ENCODE peak calls at places on chromosomes 16 and 17, in eight cellular contexts. R is ovary, X is left ventricle myocardium inferior, I is DND-41, U is heart left ventricle, F is gastrocnemius medialis, O is pancreas, Q is PC-3. P is an unnamed sample.

GRCh38 chr17:32491371-32492280 is 4.8 kb downstream of the CDK5R1 start:
- DNase-seq in R (no peak), X (no peak), I (no peak), U (no peak), F (no peak), O (no peak), Q (no peak), P (no peak)

GRCh38 chr17:58529275-58529674 is 14.8 kb upstream of the MTMR4 start:
- DNase-seq in R (no peak), X (no peak), I (no peak), U (no peak), F (no peak), O (no peak), Q (no peak), P (no peak)

GRCh38 chr16:64627781-64628180 is 494.1 kb downstream of the CDH11 start:
- DNase-seq in R (no peak), X (peak; percentile 65), I (no peak), U (peak; percentile 68), F (no peak), O (no peak), Q (no peak), P (no peak)

GRCh38 chr16:56600398-56600999 is 7.9 kb upstream of the MT2A start:
- DNase-seq in R (no peak), X (no peak), I (peak; percentile 28), U (no peak), F (no peak), O (no peak), Q (peak; percentile 68), P (no peak)

GRCh38 chr17:76736349-76737081 is 616 bp downstream of the SRSF2 start:
- DNase-seq in R (peak; percentile 81), X (peak; percentile 84), I (peak; percentile 70), U (peak; percentile 90), F (peak; percentile 54), O (peak; percentile 93), Q (no peak), P (peak; percentile 77)

GRCh38 chr16:81560979-81561657 is 116.5 kb downstream of the CMIP start:
- DNase-seq in R (no peak), X (no peak), I (no peak), U (no peak), F (no peak), O (no peak), Q (peak; percentile 45), P (no peak)

GRCh38 chr16:76511203-76511602 is 234.0 kb downstream of the CNTNAP4 start:
- DNase-seq in R (no peak), X (no peak), I (no peak), U (no peak), F (no peak), O (no peak), Q (no peak), P (no peak)

GRCh38 chr17:27381007-27381501 is 75.2 kb upstream of the KSR1 start:
- DNase-seq in R (peak; percentile 54), X (peak; percentile 66), I (peak; percentile 63), U (peak; percentile 89), F (peak; percentile 17), O (peak; percentile 75), Q (peak; percentile 43), P (no peak)

GRCh38 chr17:43528988-43529814 is 16.9 kb downstream of the ETV4 start:
- DNase-seq in R (no peak), X (no peak), I (no peak), U (no peak), F (no peak), O (no peak), Q (no peak), P (no peak)

GRCh38 chr17:57485566-57485865 is 229.2 kb downstream of the MSI2 start:
- DNase-seq in R (no peak), X (no peak), I (no peak), U (no peak), F (no peak), O (no peak), Q (no peak), P (no peak)

GRCh38 chr17:67247416-67247900 is 2.5 kb upstream of the HELZ start:
- DNase-seq in R (no peak), X (no peak), I (no peak), U (no peak), F (no peak), O (no peak), Q (no peak), P (no peak)

GRCh38 chr16:23072084-23072599 is 77.1 kb downstream of the USP31 start:
- DNase-seq in R (peak; percentile 85), X (peak; percentile 91), I (no peak), U (peak; percentile 91), F (peak; percentile 67), O (no peak), Q (peak; percentile 29), P (peak; percentile 84)

GRCh38 chr16:83068686-83069085 is 441.9 kb downstream of the CDH13 start:
- DNase-seq in R (no peak), X (no peak), I (no peak), U (no peak), F (no peak), O (no peak), Q (no peak), P (no peak)

GRCh38 chr17:29291163-29291752 is 2.7 kb downstream of the NUFIP2 start:
- DNase-seq in R (no peak), X (no peak), I (peak; percentile 24), U (no peak), F (peak; percentile 6), O (no peak), Q (peak; percentile 75), P (no peak)

GRCh38 chr17:29292071-29292991 is 1.6 kb downstream of the NUFIP2 start:
- DNase-seq in R (peak; percentile 75), X (peak; percentile 67), I (peak; percentile 76), U (peak; percentile 71), F (peak; percentile 70), O (peak; percentile 74), Q (peak; percentile 4), P (peak; percentile 75)

GRCh38 chr17:29293890-29294579 is at the start of gene NUFIP2:
- DNase-seq in R (peak; percentile 99), X (peak; percentile 99), I (peak; percentile 99), U (peak; percentile 99), F (peak; percentile 99), O (peak; percentile 99), Q (peak; percentile 96), P (peak; percentile 99)

GRCh38 chr17:29292992-29293889 is 707 bp downstream of the NUFIP2 start:
- DNase-seq in R (peak; percentile 66), X (peak; percentile 73), I (peak; percentile 76), U (peak; percentile 87), F (peak; percentile 28), O (peak; percentile 87), Q (peak; percentile 27), P (peak; percentile 65)

GRCh38 chr17:29289852-29290251 is 4.1 kb downstream of the NUFIP2 start:
- DNase-seq in R (no peak), X (no peak), I (no peak), U (no peak), F (no peak), O (no peak), Q (no peak), P (no peak)
- H3K36me3 ChIP-seq in R (no peaks in the 10 kb centered on the region), X (peaks cover 50% of the 10 kb centered on the region), I (peaks cover 79% of the 10 kb centered on the region), U (peaks cover 6% of the 10 kb centered on the region), F (no peaks in the 10 kb centered on the region), O (peaks cover 3% of the 10 kb centered on the region), Q (peaks cover 44% of the 10 kb centered on the region), P (peaks cover 43% of the 10 kb centered on the region)

GRCh38 chr16:60979119-60979518 is 1057.1 kb downstream of the CDH8 start:
- DNase-seq in R (no peak), X (no peak), I (no peak), U (peak; percentile 45), F (no peak), O (peak; percentile 39), Q (no peak), P (no peak)
- H3K9me3 ChIP-seq in R (no peaks in the 10 kb centered on the region), X (no peaks in the 10 kb centered on the region), I (peaks cover 5% of the 10 kb centered on the region), U (no peaks in the 10 kb centered on the region), F (no peaks in the 10 kb centered on the region), O (no peaks in the 10 kb centered on the region), Q (no peaks in the 10 kb centered on the region), P (no peaks in the 10 kb centered on the region)

DNA sequence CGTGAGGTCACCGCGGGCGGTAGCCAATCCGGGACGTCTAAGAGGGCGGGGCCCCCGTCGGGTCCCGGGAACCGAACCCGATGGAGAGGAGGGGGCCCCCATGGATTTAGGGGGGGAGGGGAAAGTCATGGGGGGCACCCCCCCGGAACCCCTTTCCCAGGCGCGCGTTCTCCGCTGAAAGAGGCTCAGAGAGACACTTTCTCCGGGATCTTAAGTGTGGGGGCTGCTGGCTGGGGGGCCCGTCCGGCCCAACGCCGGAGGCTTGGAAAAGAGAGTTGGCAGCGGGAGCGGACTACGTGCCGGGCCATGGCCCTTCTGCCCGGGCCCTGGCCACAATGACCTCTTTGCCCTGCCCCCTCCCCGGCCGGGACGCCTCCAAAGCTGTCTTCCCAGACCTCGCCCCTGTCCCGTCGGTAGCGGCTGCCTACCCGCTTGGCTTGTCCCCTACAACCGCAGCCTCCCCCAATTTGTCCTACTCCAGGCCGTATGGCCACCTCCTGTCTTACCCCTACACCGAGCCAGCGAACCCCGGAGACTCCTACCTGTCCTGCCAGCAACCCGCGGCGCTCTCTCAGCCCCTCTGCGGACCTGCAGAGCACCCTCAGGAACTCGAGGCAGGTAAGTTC is at the start of gene DLX4:
- DNase-seq in R (no peak), X (no peak), I (no peak), U (peak; percentile 62), F (no peak), O (peak; percentile 87), Q (no peak), P (no peak)
- H3K27me3 ChIP-seq in R (peaks cover 26% of the 10 kb centered on the region), X (peaks cover 100% of the 10 kb centered on the region), I (peaks cover 30% of the 10 kb centered on the region), U (peaks cover 95% of the 10 kb centered on the region), F (peaks cover 98% of the 10 kb centered on the region), O (peaks cover 3% of the 10 kb centered on the region), Q (peaks cover 86% of the 10 kb centered on the region), P (peaks cover 82% of the 10 kb centered on the region)

GRCh38 chr16:88506723-88507122 is 53.6 kb downstream of the ZFPM1 start:
- DNase-seq in R (no peak), X (no peak), I (no peak), U (no peak), F (no peak), O (no peak), Q (no peak), P (no peak)

GRCh38 chr16:88507231-88507743 is 54.2 kb downstream of the ZFPM1 start:
- DNase-seq in R (no peak), X (no peak), I (no peak), U (no peak), F (no peak), O (no peak), Q (peak; percentile 7), P (no peak)

GRCh38 chr16:88504489-88505404 is 51.7 kb downstream of the ZFPM1 start:
- DNase-seq in R (no peak), X (no peak), I (no peak), U (no peak), F (no peak), O (peak; percentile 97), Q (no peak), P (no peak)

GRCh38 chr16:88503771-88504488 is 50.9 kb downstream of the ZFPM1 start:
- DNase-seq in R (no peak), X (no peak), I (no peak), U (no peak), F (no peak), O (no peak), Q (no peak), P (no peak)

DNA sequence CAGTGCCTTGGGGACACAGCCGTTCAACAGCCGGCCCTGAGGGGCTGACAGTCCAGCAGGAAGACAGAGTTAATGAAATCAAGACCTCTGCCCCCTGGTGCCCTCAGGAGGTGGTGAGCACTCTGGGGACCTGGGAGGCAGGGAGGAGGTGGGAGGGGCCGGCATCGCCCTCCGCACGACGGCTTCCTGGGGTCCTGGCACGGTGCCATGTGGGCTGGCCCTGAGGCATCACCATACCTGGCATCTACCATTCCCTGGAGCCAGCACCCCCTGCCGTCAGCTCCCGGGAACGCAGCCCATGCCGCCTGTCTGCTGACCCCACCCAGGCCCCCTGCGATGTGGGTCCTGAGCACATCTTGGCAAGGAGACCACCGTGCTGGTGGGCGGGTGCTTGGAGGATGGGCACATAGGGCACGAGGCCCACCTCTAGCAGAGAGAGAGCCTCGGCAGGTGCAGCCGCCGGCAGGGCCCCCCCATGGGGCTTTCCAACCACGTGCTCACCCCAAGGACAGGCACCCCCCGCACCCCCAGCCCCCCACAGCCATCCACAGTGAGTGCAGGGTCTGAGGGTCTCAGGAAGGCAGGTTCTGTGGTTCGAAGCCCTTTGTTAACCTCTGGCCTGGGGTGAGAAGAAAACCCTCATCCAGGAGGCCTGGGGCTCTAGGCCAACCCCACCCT is 52.5 kb downstream of the ZFPM1 start:
- DNase-seq in R (peak; percentile 63), X (no peak), I (peak; percentile 48), U (no peak), F (no peak), O (peak; percentile 97), Q (peak; percentile 39), P (no peak)
- H3K36me3 ChIP-seq in R (no peaks in the 10 kb centered on the region), X (no peaks in the 10 kb centered on the region), I (no peaks in the 10 kb centered on the region), U (no peaks in the 10 kb centered on the region), F (no peaks in the 10 kb centered on the region), O (no peaks in the 10 kb centered on the region), Q (no peaks in the 10 kb centered on the region), P (no peaks in the 10 kb centered on the region)